ENCODE peak calls at places on chromosomes 5 and 9, in six cellular contexts. M is cardiac muscle cell, N is right cardiac atrium, L is mammary epithelial cell, V is neural progenitor cell, E is gastrocnemius medialis. S is an unnamed sample.

GRCh38 chr5:71932649-71933338 is 174.5 kb upstream of the MAP1B start:
- DNase-seq in L (no peak), M (peak; percentile 94), N (peak; percentile 86), E (no peak), V (peak; percentile 75), S (peak; percentile 70)

GRCh38 chr9:105967798-105968197 is 273.5 kb downstream of the TMEM38B start:
- DNase-seq in V (no peak), E (no peak), N (no peak), L (no peak), M (no peak), S (no peak)

GRCh38 chr5:1509346-1510085 is 14.2 kb downstream of the LPCAT1 start:
- DNase-seq in V (no peak), N (peak; percentile 22), L (no peak), E (no peak), M (no peak), S (peak; percentile 5)

GRCh38 chr9:36401179-36401740 is 1.2 kb upstream of the RNF38 start:
- DNase-seq in N (no peak), E (peak; percentile 49), V (no peak), L (no peak), M (peak; percentile 83), S (no peak)

GRCh38 chr9:5947912-5948311 is 57.2 kb downstream of the MLANA start:
- DNase-seq in M (peak; percentile 5), N (no peak), V (peak; percentile 23), E (no peak), L (no peak), S (no peak)

GRCh38 chr9:32533338-32533737 is 7.3 kb upstream of the RIGI start:
- DNase-seq in V (no peak), N (no peak), E (no peak), M (no peak), L (no peak), S (no peak)

GRCh38 chr9:126533911-126534300 is 79.8 kb upstream of the LMX1B start:
- DNase-seq in E (no peak), V (no peak), M (no peak), N (no peak), L (no peak), S (no peak)

GRCh38 chr5:10611290-10611689 is 47.4 kb downstream of the ANKRD33B start:
- DNase-seq in L (no peak), E (no peak), M (peak; percentile 17), V (no peak), N (no peak), S (no peak)

GRCh38 chr5:344668-345067 is 23.2 kb downstream of the AHRR start:
- DNase-seq in M (no peak), V (no peak), L (no peak), E (no peak), N (no peak), S (no peak)

GRCh38 chr5:92177926-92178487 is 794.9 kb upstream of the ARRDC3 start:
- DNase-seq in E (no peak), M (no peak), N (no peak), V (no peak), L (no peak), S (no peak)

GRCh38 chr9:98484218-98484617 is 224.5 kb downstream of the GABBR2 start:
- DNase-seq in M (peak; percentile 45), N (no peak), L (no peak), E (no peak), V (peak; percentile 22), S (no peak)

GRCh38 chr5:132057498-132058255 is 2.8 kb upstream of the IL3 start:
- DNase-seq in M (no peak), E (no peak), V (no peak), L (no peak), N (no peak), S (no peak)

GRCh38 chr5:83096660-83097334 is 19.4 kb downstream of the XRCC4 start:
- DNase-seq in E (no peak), N (no peak), M (peak; percentile 32), V (no peak), L (peak; percentile 34), S (no peak)

GRCh38 chr9:125235805-125236534 is 5.2 kb downstream of the HSPA5 start:
- DNase-seq in N (no peak), E (no peak), M (no peak), L (no peak), V (no peak), S (no peak)

GRCh38 chr5:168327994-168328393 is 36.5 kb downstream of the WWC1 start:
- DNase-seq in E (no peak), M (no peak), L (no peak), N (no peak), V (no peak), S (no peak)

GRCh38 chr9:87395804-87396458 is 101.7 kb upstream of the DAPK1 start:
- DNase-seq in N (no peak), M (no peak), E (no peak), V (no peak), L (no peak), S (no peak)

GRCh38 chr5:131384616-131385214 is 120.9 kb downstream of the CDC42SE2 start:
- DNase-seq in M (no peak), V (no peak), N (no peak), L (peak; percentile 3), E (no peak), S (no peak)

GRCh38 chr5:68345166-68345565 is 129.6 kb downstream of the PIK3R1 start:
- DNase-seq in N (no peak), V (no peak), M (no peak), E (no peak), L (no peak), S (no peak)

GRCh38 chr9:131554088-131554864 is 9.0 kb downstream of the PRRT1B start:
- DNase-seq in N (no peak), L (no peak), E (no peak), V (no peak), M (no peak), S (no peak)

GRCh38 chr9:84169240-84169639 is 171.3 kb downstream of the SLC28A3 start:
- DNase-seq in M (no peak), N (no peak), E (no peak), V (no peak), L (peak; percentile 53), S (no peak)

GRCh38 chr5:151870820-151871219 is 53.8 kb downstream of the GLRA1 start:
- DNase-seq in N (no peak), V (no peak), M (peak; percentile 44), E (no peak), L (peak; percentile 83), S (no peak)

GRCh38 chr9:16356196-16356765 is 514.2 kb downstream of the BNC2 start:
- DNase-seq in L (no peak), M (no peak), E (no peak), N (no peak), V (no peak), S (no peak)

DNA sequence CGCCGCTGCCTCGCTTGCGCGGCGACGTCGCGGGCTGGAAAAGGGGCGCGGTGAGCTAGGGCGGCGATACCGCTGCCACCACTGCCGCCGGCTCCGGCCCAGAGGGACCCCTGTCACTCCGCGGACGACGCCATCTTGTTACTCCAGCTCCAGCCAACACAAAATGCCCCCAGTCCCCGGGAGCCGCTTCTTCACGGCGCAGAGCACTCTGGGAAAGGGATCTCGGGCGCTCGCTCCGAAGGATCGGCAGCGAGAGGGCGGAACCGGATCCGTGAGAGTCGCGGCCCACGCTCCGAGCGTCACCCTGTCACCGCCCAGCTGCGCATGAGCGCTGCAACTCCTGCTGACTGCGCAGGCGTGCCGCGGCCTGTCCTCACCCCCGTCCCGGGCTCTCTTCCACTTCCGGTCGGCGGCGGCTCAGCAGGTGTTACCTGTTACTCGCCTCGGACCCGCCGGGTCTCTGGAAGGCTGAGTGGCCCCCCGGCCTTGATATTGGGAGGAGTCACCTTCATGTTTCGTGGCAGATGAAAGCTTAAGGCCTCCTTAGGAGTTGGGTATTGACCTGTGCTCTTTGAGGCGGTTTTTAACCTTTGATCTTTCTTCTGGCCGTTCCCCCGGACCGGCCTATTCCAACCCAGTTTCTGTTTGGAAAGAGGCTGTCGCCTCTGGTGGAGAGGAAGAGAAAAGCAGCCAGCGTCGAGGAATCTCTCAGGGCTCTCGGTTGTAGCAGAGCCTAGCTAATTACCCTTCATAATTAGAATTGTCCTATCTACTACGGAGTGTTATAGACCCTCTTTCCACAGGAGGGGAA is at the start of gene CSNK1A1:
- DNase-seq in V (peak; percentile 99), E (peak; percentile 96), N (peak; percentile 99), M (peak; percentile 99), L (peak; percentile 99), S (peak; percentile 98)
- H3K4me1 ChIP-seq in V (peaks cover 25% of the 10 kb centered on the region), E (peaks cover 34% of the 10 kb centered on the region), N (no peaks in the 10 kb centered on the region), M (peaks cover 11% of the 10 kb centered on the region), L (peaks cover 20% of the 10 kb centered on the region), S (no peaks in the 10 kb centered on the region)

GRCh38 chr9:109923826-109924225 is 143.8 kb downstream of the PALM2AKAP2 start:
- DNase-seq in M (no peak), N (no peak), E (no peak), L (no peak), V (no peak), S (no peak)
- H3K4me1 ChIP-seq in M (no peaks in the 10 kb centered on the region), N (peaks cover 2% of the 10 kb centered on the region), E (peaks cover 24% of the 10 kb centered on the region), L (no peaks in the 10 kb centered on the region), V (peaks cover 4% of the 10 kb centered on the region), S (no peaks in the 10 kb centered on the region)

GRCh38 chr5:55926476-55926875 is 68.3 kb downstream of the IL6ST start:
- DNase-seq in E (no peak), V (no peak), M (no peak), N (no peak), L (no peak), S (no peak)
- H3K4me1 ChIP-seq in E (no peaks in the 10 kb centered on the region), V (no peaks in the 10 kb centered on the region), M (no peaks in the 10 kb centered on the region), N (no peaks in the 10 kb centered on the region), L (no peaks in the 10 kb centered on the region), S (no peaks in the 10 kb centered on the region)

GRCh38 chr9:114805670-114806551 is at the start of gene TNFSF15:
- DNase-seq in M (no peak), E (peak; percentile 4), L (peak; percentile 82), N (peak; percentile 58), V (peak; percentile 18), S (no peak)
- H3K4me1 ChIP-seq in M (no peaks in the 10 kb centered on the region), E (peaks cover 16% of the 10 kb centered on the region), L (peaks cover 35% of the 10 kb centered on the region), N (peaks cover 4% of the 10 kb centered on the region), V (peaks cover 8% of the 10 kb centered on the region), S (no peaks in the 10 kb centered on the region)

GRCh38 chr9:33709241-33709640 is 86.1 kb upstream of the PRSS3 start:
- DNase-seq in E (no peak), V (no peak), L (no peak), M (no peak), N (no peak), S (no peak)
- H3K4me1 ChIP-seq in E (no peaks in the 10 kb centered on the region), V (peaks cover 6% of the 10 kb centered on the region), L (no peaks in the 10 kb centered on the region), M (no peaks in the 10 kb centered on the region), N (no peaks in the 10 kb centered on the region), S (no peaks in the 10 kb centered on the region)